ENCODE peak calls at places on chromosomes 2 and 18, in four cellular contexts. One of them, this sample, is unnamed.

GRCh38 chr2:46793423-46794416 is 121.9 kb downstream of the MCFD2 start:
- DNase-seq in SHP77: no peak
- DNase-seq in breast epithelium: no peak
- DNase-seq in activated CD8-positive, alpha-beta memory T cell treated with anti-CD3 and anti-CD28 coated beads for 24 hours: no peak
- DNase-seq in this sample: no peak

GRCh38 chr2:158011055-158011771 is 90.5 kb upstream of the UPP2 start:
- DNase-seq in SHP77: no peak
- DNase-seq in breast epithelium: no peak
- DNase-seq in activated CD8-positive, alpha-beta memory T cell treated with anti-CD3 and anti-CD28 coated beads for 24 hours: no peak
- DNase-seq in this sample: peak

GRCh38 chr2:94759211-94759610 is 112.0 kb upstream of the TEKT4 start:
- DNase-seq in SHP77: no peak
- DNase-seq in breast epithelium: no peak
- DNase-seq in activated CD8-positive, alpha-beta memory T cell treated with anti-CD3 and anti-CD28 coated beads for 24 hours: no peak
- DNase-seq in this sample: no peak

GRCh38 chr2:217166241-217166640 is 306.4 kb upstream of the TNP1 start:
- DNase-seq in SHP77: peak
- DNase-seq in breast epithelium: no peak
- DNase-seq in activated CD8-positive, alpha-beta memory T cell treated with anti-CD3 and anti-CD28 coated beads for 24 hours: no peak
- DNase-seq in this sample: peak

GRCh38 chr18:62061812-62062211 is 125.0 kb downstream of the PIGN start:
- DNase-seq in SHP77: no peak
- DNase-seq in breast epithelium: no peak
- DNase-seq in activated CD8-positive, alpha-beta memory T cell treated with anti-CD3 and anti-CD28 coated beads for 24 hours: no peak
- DNase-seq in this sample: no peak

GRCh38 chr2:60216452-60216995 is 336.9 kb downstream of the BCL11A start:
- DNase-seq in SHP77: no peak
- DNase-seq in breast epithelium: no peak
- DNase-seq in activated CD8-positive, alpha-beta memory T cell treated with anti-CD3 and anti-CD28 coated beads for 24 hours: no peak
- DNase-seq in this sample: no peak

GRCh38 chr2:9145752-9146430 is 60.7 kb upstream of the ASAP2 start:
- DNase-seq in SHP77: no peak
- DNase-seq in breast epithelium: no peak
- DNase-seq in activated CD8-positive, alpha-beta memory T cell treated with anti-CD3 and anti-CD28 coated beads for 24 hours: no peak
- DNase-seq in this sample: no peak

GRCh38 chr2:157596992-157597681 is 31.5 kb downstream of the ACVR1C start:
- DNase-seq in SHP77: no peak
- DNase-seq in breast epithelium: no peak
- DNase-seq in activated CD8-positive, alpha-beta memory T cell treated with anti-CD3 and anti-CD28 coated beads for 24 hours: peak
- DNase-seq in this sample: peak

GRCh38 chr2:101036562-101036961 is 34.5 kb downstream of the RPL31 start:
- DNase-seq in SHP77: peak
- DNase-seq in breast epithelium: no peak
- DNase-seq in activated CD8-positive, alpha-beta memory T cell treated with anti-CD3 and anti-CD28 coated beads for 24 hours: no peak
- DNase-seq in this sample: peak

GRCh38 chr2:158745067-158745865 is 49.9 kb upstream of the DAPL1 start:
- DNase-seq in SHP77: peak
- DNase-seq in breast epithelium: peak
- DNase-seq in activated CD8-positive, alpha-beta memory T cell treated with anti-CD3 and anti-CD28 coated beads for 24 hours: peak
- DNase-seq in this sample: peak

GRCh38 chr2:157364257-157364974 is 38.8 kb upstream of the ERMN start:
- DNase-seq in SHP77: no peak
- DNase-seq in breast epithelium: no peak
- DNase-seq in activated CD8-positive, alpha-beta memory T cell treated with anti-CD3 and anti-CD28 coated beads for 24 hours: no peak
- DNase-seq in this sample: no peak

GRCh38 chr18:55634545-55634944 is 46.6 kb upstream of the TCF4 start:
- DNase-seq in SHP77: no peak
- DNase-seq in breast epithelium: no peak
- DNase-seq in activated CD8-positive, alpha-beta memory T cell treated with anti-CD3 and anti-CD28 coated beads for 24 hours: no peak
- DNase-seq in this sample: no peak

GRCh38 chr18:26549486-26550435 is 1.4 kb upstream of the KCTD1 start:
- DNase-seq in SHP77: no peak
- DNase-seq in breast epithelium: peak
- DNase-seq in activated CD8-positive, alpha-beta memory T cell treated with anti-CD3 and anti-CD28 coated beads for 24 hours: peak
- DNase-seq in this sample: peak

GRCh38 chr18:58745914-58746313 is 74.6 kb downstream of the MALT1 start:
- DNase-seq in SHP77: no peak
- DNase-seq in breast epithelium: no peak
- DNase-seq in activated CD8-positive, alpha-beta memory T cell treated with anti-CD3 and anti-CD28 coated beads for 24 hours: no peak
- DNase-seq in this sample: no peak

GRCh38 chr2:152452256-152452973 is 117.4 kb downstream of the FMNL2 start:
- DNase-seq in SHP77: no peak
- DNase-seq in breast epithelium: no peak
- DNase-seq in activated CD8-positive, alpha-beta memory T cell treated with anti-CD3 and anti-CD28 coated beads for 24 hours: no peak
- DNase-seq in this sample: no peak

GRCh38 chr2:158667567-158667966 is 127.5 kb upstream of the DAPL1 start:
- DNase-seq in SHP77: no peak
- DNase-seq in breast epithelium: no peak
- DNase-seq in activated CD8-positive, alpha-beta memory T cell treated with anti-CD3 and anti-CD28 coated beads for 24 hours: no peak
- DNase-seq in this sample: no peak